ENCODE peak calls at places on chromosomes 16 and 17, in ten cellular contexts. B, V, O, Y, U, S, E, W, R and M are unnamed samples.

GRCh38 chr17:70254735-70255460 is 85.6 kb downstream of the KCNJ2 start:
- DNase-seq in S (no peak), B (no peak), E (no peak), O (no peak), R (no peak), U (no peak), W (no peak), V (no peak), Y (no peak), M (no peak)

GRCh38 chr17:4003501-4004421 is 39.5 kb upstream of the ATP2A3 start:
- DNase-seq in S (no peak), R (no peak), B (no peak), E (no peak), V (no peak), O (no peak), W (no peak), U (no peak), Y (no peak), M (no peak)

GRCh38 chr17:62662855-62663254 is 35.4 kb downstream of the MRC2 start:
- DNase-seq in U (no peak), V (no peak), Y (peak; percentile 51), R (no peak), S (no peak), W (no peak), O (no peak), B (no peak), E (no peak), M (no peak)

GRCh38 chr16:10921536-10922327 is 20.5 kb downstream of the DEXI start:
- DNase-seq in V (no peak), S (no peak), U (no peak), W (no peak), O (no peak), R (no peak), Y (no peak), B (peak; percentile 9), E (no peak), M (no peak)

GRCh38 chr17:48740537-48740936 is 12.0 kb upstream of the HOXB13 start:
- DNase-seq in U (no peak), O (no peak), V (no peak), B (no peak), S (no peak), W (no peak), Y (no peak), E (no peak), R (no peak), M (no peak)

GRCh38 chr17:8087942-8088230 is 370 bp upstream of the ALOX12B start:
- DNase-seq in E (no peak), Y (no peak), V (no peak), S (no peak), U (no peak), R (no peak), W (no peak), O (no peak), B (no peak), M (no peak)

GRCh38 chr17:38341035-38341721 is 2.6 kb downstream of the GPR179 start:
- DNase-seq in O (no peak), B (peak; percentile 20), W (no peak), R (no peak), V (no peak), S (peak; percentile 94), Y (no peak), E (no peak), U (no peak), M (no peak)

GRCh38 chr17:12549499-12549901 is 116.2 kb upstream of the MYOCD start:
- DNase-seq in U (no peak), S (no peak), R (no peak), W (no peak), V (no peak), B (peak; percentile 84), Y (no peak), E (no peak), O (no peak), M (no peak)

GRCh38 chr17:66353937-66354401 is 51.6 kb downstream of the PRKCA start:
- DNase-seq in U (no peak), Y (peak; percentile 44), V (no peak), S (no peak), B (peak; percentile 77), O (no peak), R (no peak), W (no peak), E (no peak), M (no peak)

GRCh38 chr16:46923513-46924295 is 39.5 kb downstream of the GPT2 start:
- DNase-seq in S (no peak), O (no peak), Y (no peak), U (no peak), W (no peak), V (no peak), R (no peak), E (no peak), B (no peak), M (no peak)

GRCh38 chr16:46900464-46901235 is 16.5 kb downstream of the GPT2 start:
- DNase-seq in Y (no peak), V (no peak), B (no peak), R (no peak), S (no peak), U (no peak), E (no peak), O (no peak), W (no peak), M (no peak)

GRCh38 chr17:58337600-58338453 is 9.2 kb upstream of the TSPOAP1 start:
- DNase-seq in R (peak; percentile 97), U (peak; percentile 68), O (no peak), V (peak; percentile 80), S (no peak), B (peak; percentile 98), Y (no peak), E (peak; percentile 84), W (peak; percentile 74), M (peak; percentile 93)

GRCh38 chr16:48971571-48972071 is 310.0 kb downstream of the CBLN1 start:
- DNase-seq in U (no peak), E (no peak), V (no peak), O (peak; percentile 52), S (no peak), B (peak; percentile 23), Y (no peak), R (no peak), W (no peak), M (no peak)

GRCh38 chr17:37742114-37742761 is 2.6 kb downstream of the HNF1B start:
- DNase-seq in O (no peak), B (peak; percentile 45), U (no peak), R (peak; percentile 19), W (peak; percentile 49), S (no peak), E (no peak), V (no peak), Y (no peak), M (no peak)

GRCh38 chr16:82506734-82507133 is 120.0 kb upstream of the CDH13 start:
- DNase-seq in B (no peak), O (no peak), U (no peak), Y (peak; percentile 41), V (no peak), R (no peak), W (no peak), S (no peak), E (no peak), M (no peak)

GRCh38 chr16:15548482-15548891 is 94.5 kb downstream of the MARF1 start:
- DNase-seq in O (no peak), U (no peak), E (no peak), W (no peak), V (no peak), R (no peak), B (peak; percentile 4), S (no peak), Y (no peak), M (no peak)

GRCh38 chr17:51630101-51630671 is 369.8 kb downstream of the UTP18 start:
- DNase-seq in O (no peak), E (no peak), V (no peak), Y (no peak), R (no peak), S (no peak), U (no peak), B (no peak), W (no peak), M (no peak)

GRCh38 chr16:1708768-1709180 is 2.8 kb downstream of the MAPK8IP3 start:
- DNase-seq in U (no peak), V (no peak), Y (peak; percentile 32), R (peak; percentile 33), W (no peak), O (no peak), S (no peak), E (no peak), B (no peak), M (no peak)

GRCh38 chr17:49690256-49690655 is 12.4 kb upstream of the SPOP start:
- DNase-seq in W (no peak), B (no peak), U (no peak), O (no peak), E (no peak), S (no peak), Y (no peak), R (no peak), V (no peak), M (no peak)

GRCh38 chr17:29368926-29369325 is 21.2 kb upstream of the TAOK1 start:
- DNase-seq in W (no peak), B (no peak), Y (no peak), E (no peak), V (no peak), U (no peak), S (no peak), R (no peak), O (no peak), M (no peak)

GRCh38 chr16:54075446-54075845 is 211.1 kb downstream of the IRX3 start:
- DNase-seq in R (no peak), U (no peak), V (no peak), Y (no peak), O (no peak), E (no peak), S (no peak), B (no peak), W (no peak), M (no peak)

GRCh38 chr16:87075319-87075860 is 241.8 kb downstream of the C16orf95 start:
- DNase-seq in W (no peak), R (no peak), U (no peak), E (no peak), Y (no peak), V (no peak), O (no peak), B (no peak), S (no peak), M (no peak)

GRCh38 chr17:79038545-79039135 is 14.7 kb downstream of the C1QTNF1 start:
- DNase-seq in W (peak; percentile 65), Y (peak; percentile 96), R (no peak), O (no peak), U (no peak), E (no peak), S (no peak), B (peak; percentile 91), V (no peak), M (no peak)

GRCh38 chr17:38870259-38871165 is 654 bp downstream of the LASP1 start:
- DNase-seq in V (peak; percentile 63), U (peak; percentile 36), Y (peak; percentile 69), O (no peak), S (peak; percentile 68), B (peak; percentile 81), E (no peak), R (peak; percentile 87), W (peak; percentile 84), M (no peak)

GRCh38 chr17:51869387-51869786 is 289.1 kb downstream of the CA10 start:
- DNase-seq in V (no peak), E (no peak), W (peak; percentile 6), U (no peak), Y (no peak), B (peak; percentile 4), R (peak; percentile 26), S (no peak), O (no peak), M (no peak)

GRCh38 chr17:13776027-13776551 is 174.4 kb upstream of the HS3ST3A1 start:
- DNase-seq in Y (peak; percentile 29), E (no peak), W (no peak), R (no peak), V (no peak), B (no peak), O (no peak), S (no peak), U (no peak), M (no peak)

GRCh38 chr17:9044796-9045470 is 23.6 kb downstream of the NTN1 start:
- DNase-seq in V (no peak), B (no peak), U (no peak), W (no peak), S (no peak), Y (no peak), R (no peak), E (no peak), O (peak; percentile 22), M (no peak)

GRCh38 chr17:17694229-17695081 is 13.2 kb downstream of the RAI1 start:
- DNase-seq in Y (peak; percentile 38), E (peak; percentile 44), B (peak; percentile 73), V (peak; percentile 58), U (no peak), S (no peak), W (peak; percentile 93), O (peak; percentile 27), R (peak; percentile 79), M (no peak)